ENCODE peak calls at places on chromosomes 7 and 10, in five cellular contexts. V is C1 segment of cervical spinal cord, N is SK-N-DZ, O is gastrocnemius medialis, B is glomerular endothelial cell. W is an unnamed sample.

GRCh38 chr7:47521041-47521795 is 60.7 kb downstream of the TNS3 start:
- DNase-seq in V (no peak), N (no peak), O (no peak), B (no peak), W (no peak)

GRCh38 chr7:85130702-85131101 is 56.2 kb downstream of the SEMA3D start:
- DNase-seq in V (no peak), N (no peak), O (no peak), B (no peak), W (no peak)

GRCh38 chr7:33399528-33400213 is 270.3 kb downstream of the BBS9 start:
- DNase-seq in V (no peak), N (no peak), O (no peak), B (no peak), W (no peak)

GRCh38 chr7:152202056-152202455 is 176.6 kb downstream of the GALNT11 start:
- DNase-seq in V (no peak), N (no peak), O (no peak), B (no peak), W (no peak)

GRCh38 chr10:120607016-120607709 is 150.1 kb downstream of the PLPP4 start:
- DNase-seq in V (no peak), N (no peak), O (no peak), B (no peak), W (no peak)

GRCh38 chr7:94848992-94849576 is 58.3 kb upstream of the PPP1R9A start:
- DNase-seq in V (no peak), N (no peak), O (no peak), B (no peak), W (no peak)

GRCh38 chr7:138044897-138045296 is 31.4 kb upstream of the AKR1D1 start:
- DNase-seq in V (no peak), N (no peak), O (no peak), B (no peak), W (no peak)

GRCh38 chr10:12391191-12391590 is 41.8 kb downstream of the CAMK1D start:
- DNase-seq in V (no peak), N (no peak), O (no peak), B (no peak), W (no peak)

GRCh38 chr10:24382979-24383663 is 174.2 kb downstream of the KIAA1217 start:
- DNase-seq in V (no peak), N (no peak), O (no peak), B (no peak), W (no peak)

GRCh38 chr7:144738708-144739314 is 97.0 kb downstream of the TPK1 start:
- DNase-seq in V (no peak), N (peak), O (no peak), B (no peak), W (peak)

GRCh38 chr10:23314835-23315239 is 29.8 kb downstream of the C10orf67 start:
- DNase-seq in V (no peak), N (peak), O (no peak), B (peak), W (peak)

GRCh38 chr10:132884691-132885271 is 57.6 kb downstream of the CFAP46 start:
- DNase-seq in V (no peak), N (no peak), O (peak), B (no peak), W (no peak)

GRCh38 chr7:150668472-150668911 is 17.0 kb upstream of the GIMAP2 start:
- DNase-seq in V (no peak), N (no peak), O (no peak), B (no peak), W (no peak)

GRCh38 chr10:6563075-6563474 is 17.0 kb downstream of the PRKCQ start:
- DNase-seq in V (no peak), N (no peak), O (peak), B (no peak), W (no peak)

GRCh38 chr10:27611861-27612450 is 107.9 kb downstream of the RAB18 start:
- DNase-seq in V (no peak), N (no peak), O (no peak), B (no peak), W (no peak)

GRCh38 chr10:124422742-124423141 is 4.0 kb upstream of the OAT start:
- DNase-seq in V (no peak), N (no peak), O (no peak), B (no peak), W (no peak)

GRCh38 chr7:44531421-44532380 is 9.4 kb downstream of the NPC1L1 start:
- DNase-seq in V (no peak), N (no peak), O (no peak), B (no peak), W (no peak)

GRCh38 chr10:52232561-52233350 is 81.3 kb upstream of the DKK1 start:
- DNase-seq in V (no peak), N (no peak), O (no peak), B (no peak), W (peak)

GRCh38 chr10:4851846-4852245 is 25.8 kb downstream of the AKR1E2 start:
- DNase-seq in V (no peak), N (no peak), O (peak), B (no peak), W (no peak)

GRCh38 chr10:115814542-115814941 is 458.5 kb downstream of the GFRA1 start:
- DNase-seq in V (no peak), N (no peak), O (no peak), B (no peak), W (no peak)

GRCh38 chr10:102611514-102612095 is 32.7 kb upstream of the TRIM8 start:
- DNase-seq in V (no peak), N (no peak), O (no peak), B (no peak), W (no peak)

GRCh38 chr7:51878869-51879268 is 562.3 kb upstream of the COBL start:
- DNase-seq in V (no peak), N (no peak), O (no peak), B (no peak), W (no peak)

GRCh38 chr7:489876-490275 is 29.8 kb downstream of the PDGFA start:
- DNase-seq in V (no peak), N (no peak), O (no peak), B (no peak), W (no peak)

GRCh38 chr7:47596502-47597202 is 14.7 kb upstream of the TNS3 start:
- DNase-seq in V (peak), N (no peak), O (peak), B (no peak), W (no peak)

GRCh38 chr7:88735920-88736319 is 23.6 kb upstream of the ZNF804B start:
- DNase-seq in V (no peak), N (no peak), O (no peak), B (no peak), W (no peak)

GRCh38 chr10:120969219-120969645 is 118.1 kb downstream of the WDR11 start:
- DNase-seq in V (no peak), N (no peak), O (no peak), B (no peak), W (no peak)

GRCh38 chr7:85407401-85407800 is 220.5 kb upstream of the SEMA3D start:
- DNase-seq in V (no peak), N (no peak), O (no peak), B (no peak), W (no peak)

GRCh38 chr10:72542396-72542815 is 83.5 kb downstream of the MICU1 start:
- DNase-seq in V (peak), N (no peak), O (no peak), B (no peak), W (no peak)

GRCh38 chr10:124409696-124410095 is 9.0 kb downstream of the OAT start:
- DNase-seq in V (no peak), N (no peak), O (no peak), B (no peak), W (no peak)